ENCODE peak calls at places on chromosomes 7 and 10, in nine cellular contexts. One of them, this sample, is unnamed. For H3K4me1, the result is how much of the 10 kb centered on the place peaks cover.

GRCh38 chr7:139362302-139362701 is 2.6 kb downstream of the LUC7L2 start:
- DNase-seq in sigmoid colon: no peak
- DNase-seq in RWPE2: no peak
- DNase-seq in transverse colon: no peak
- DNase-seq in neuronal stem cell: no peak
- DNase-seq in breast epithelium: no peak
- DNase-seq in endodermal cell: no peak
- DNase-seq in adipocyte: peak
- DNase-seq in adrenal gland: no peak
- DNase-seq in this sample: no peak

GRCh38 chr10:97210576-97210975 is 24.8 kb upstream of the SLIT1 start:
- DNase-seq in neuronal stem cell: peak
- DNase-seq in sigmoid colon: peak
- DNase-seq in adrenal gland: peak
- DNase-seq in endodermal cell: peak
- DNase-seq in breast epithelium: peak
- DNase-seq in adipocyte: peak
- DNase-seq in RWPE2: no peak
- DNase-seq in transverse colon: peak
- DNase-seq in this sample: peak

GRCh38 chr10:33071857-33072256 is 113.8 kb upstream of the ITGB1 start:
- DNase-seq in breast epithelium: no peak
- DNase-seq in endodermal cell: no peak
- DNase-seq in RWPE2: no peak
- DNase-seq in adrenal gland: no peak
- DNase-seq in neuronal stem cell: no peak
- DNase-seq in sigmoid colon: no peak
- DNase-seq in transverse colon: no peak
- DNase-seq in adipocyte: no peak
- DNase-seq in this sample: no peak

GRCh38 chr10:11687357-11687771 is 54.8 kb upstream of the ECHDC3 start:
- DNase-seq in RWPE2: no peak
- DNase-seq in adrenal gland: peak
- DNase-seq in transverse colon: no peak
- DNase-seq in breast epithelium: no peak
- DNase-seq in sigmoid colon: no peak
- DNase-seq in endodermal cell: no peak
- DNase-seq in neuronal stem cell: no peak
- DNase-seq in adipocyte: no peak
- DNase-seq in this sample: no peak

GRCh38 chr7:108063520-108063933 is 60.6 kb upstream of the LAMB1 start:
- DNase-seq in neuronal stem cell: no peak
- DNase-seq in RWPE2: no peak
- DNase-seq in adrenal gland: no peak
- DNase-seq in adipocyte: no peak
- DNase-seq in endodermal cell: no peak
- DNase-seq in breast epithelium: no peak
- DNase-seq in sigmoid colon: no peak
- DNase-seq in transverse colon: no peak
- DNase-seq in this sample: no peak

GRCh38 chr7:155306677-155307470 is 9.2 kb downstream of the INSIG1 start:
- DNase-seq in breast epithelium: no peak
- DNase-seq in sigmoid colon: no peak
- DNase-seq in adrenal gland: no peak
- DNase-seq in adipocyte: no peak
- DNase-seq in RWPE2: no peak
- DNase-seq in endodermal cell: no peak
- DNase-seq in transverse colon: no peak
- DNase-seq in neuronal stem cell: no peak
- DNase-seq in this sample: no peak

GRCh38 chr7:7498881-7499280 is 36.8 kb downstream of the COL28A1 start:
- DNase-seq in transverse colon: no peak
- DNase-seq in breast epithelium: no peak
- DNase-seq in endodermal cell: no peak
- DNase-seq in adipocyte: no peak
- DNase-seq in RWPE2: no peak
- DNase-seq in adrenal gland: no peak
- DNase-seq in sigmoid colon: no peak
- DNase-seq in neuronal stem cell: no peak
- DNase-seq in this sample: no peak

GRCh38 chr7:103958284-103958818 is 31.1 kb downstream of the RELN start:
- DNase-seq in neuronal stem cell: no peak
- DNase-seq in endodermal cell: no peak
- DNase-seq in RWPE2: no peak
- DNase-seq in breast epithelium: no peak
- DNase-seq in adipocyte: no peak
- DNase-seq in transverse colon: no peak
- DNase-seq in adrenal gland: no peak
- DNase-seq in sigmoid colon: no peak
- DNase-seq in this sample: no peak

GRCh38 chr7:12881712-12882111 is 194.3 kb downstream of the ARL4A start:
- DNase-seq in RWPE2: no peak
- DNase-seq in neuronal stem cell: no peak
- DNase-seq in adrenal gland: no peak
- DNase-seq in sigmoid colon: no peak
- DNase-seq in breast epithelium: no peak
- DNase-seq in adipocyte: no peak
- DNase-seq in endodermal cell: no peak
- DNase-seq in transverse colon: no peak
- DNase-seq in this sample: no peak

GRCh38 chr10:15405319-15405718 is 34.2 kb upstream of the FAM171A1 start:
- DNase-seq in breast epithelium: no peak
- DNase-seq in adipocyte: no peak
- DNase-seq in neuronal stem cell: no peak
- DNase-seq in transverse colon: no peak
- DNase-seq in RWPE2: no peak
- DNase-seq in adrenal gland: no peak
- DNase-seq in endodermal cell: no peak
- DNase-seq in sigmoid colon: no peak
- DNase-seq in this sample: no peak

GRCh38 chr7:138981332-138982203 is at the start of gene KIAA1549:
- DNase-seq in adipocyte: peak
- DNase-seq in transverse colon: peak
- DNase-seq in RWPE2: no peak
- DNase-seq in sigmoid colon: peak
- DNase-seq in endodermal cell: peak
- DNase-seq in neuronal stem cell: peak
- DNase-seq in adrenal gland: peak
- DNase-seq in breast epithelium: peak
- DNase-seq in this sample: peak

GRCh38 chr10:61992683-61993629 is 91.5 kb downstream of the ARID5B start:
- DNase-seq in transverse colon: peak
- DNase-seq in endodermal cell: no peak
- DNase-seq in RWPE2: no peak
- DNase-seq in adipocyte: peak
- DNase-seq in adrenal gland: peak
- DNase-seq in sigmoid colon: peak
- DNase-seq in breast epithelium: no peak
- DNase-seq in neuronal stem cell: no peak
- DNase-seq in this sample: peak

GRCh38 chr10:101562231-101562630 is 25.8 kb downstream of the POLL start:
- DNase-seq in transverse colon: no peak
- DNase-seq in sigmoid colon: peak
- DNase-seq in RWPE2: peak
- DNase-seq in breast epithelium: peak
- DNase-seq in adipocyte: no peak
- DNase-seq in adrenal gland: no peak
- DNase-seq in endodermal cell: peak
- DNase-seq in neuronal stem cell: no peak
- DNase-seq in this sample: no peak

GRCh38 chr10:3031490-3031889 is 35.9 kb upstream of the PFKP start:
- DNase-seq in sigmoid colon: no peak
- DNase-seq in neuronal stem cell: no peak
- DNase-seq in adipocyte: no peak
- DNase-seq in breast epithelium: no peak
- DNase-seq in transverse colon: no peak
- DNase-seq in RWPE2: no peak
- DNase-seq in adrenal gland: no peak
- DNase-seq in endodermal cell: no peak
- DNase-seq in this sample: no peak

GRCh38 chr10:110410329-110411046 is 87.2 kb upstream of the DUSP5 start:
- DNase-seq in transverse colon: peak
- DNase-seq in breast epithelium: peak
- DNase-seq in RWPE2: peak
- DNase-seq in endodermal cell: no peak
- DNase-seq in neuronal stem cell: no peak
- DNase-seq in adrenal gland: peak
- DNase-seq in sigmoid colon: no peak
- DNase-seq in adipocyte: peak
- DNase-seq in this sample: no peak

GRCh38 chr10:59625842-59626522 is 83.7 kb downstream of the SLC16A9 start:
- DNase-seq in breast epithelium: no peak
- DNase-seq in RWPE2: no peak
- DNase-seq in adipocyte: peak
- DNase-seq in endodermal cell: peak
- DNase-seq in neuronal stem cell: peak
- DNase-seq in sigmoid colon: peak
- DNase-seq in adrenal gland: peak
- DNase-seq in transverse colon: peak
- DNase-seq in this sample: peak

GRCh38 chr7:151825711-151826110 is 51.2 kb downstream of the PRKAG2 start:
- DNase-seq in sigmoid colon: no peak
- DNase-seq in breast epithelium: no peak
- DNase-seq in transverse colon: no peak
- DNase-seq in adipocyte: no peak
- DNase-seq in endodermal cell: no peak
- DNase-seq in neuronal stem cell: no peak
- DNase-seq in adrenal gland: no peak
- DNase-seq in RWPE2: no peak
- DNase-seq in this sample: no peak

GRCh38 chr7:48748081-48748833 is 176.1 kb upstream of the CDC14C start:
- DNase-seq in neuronal stem cell: no peak
- DNase-seq in transverse colon: no peak
- DNase-seq in adrenal gland: no peak
- DNase-seq in endodermal cell: no peak
- DNase-seq in adipocyte: no peak
- DNase-seq in breast epithelium: no peak
- DNase-seq in RWPE2: no peak
- DNase-seq in sigmoid colon: no peak
- DNase-seq in this sample: no peak
- H3K4me3 ChIP-seq in neuronal stem cell: no peak
- H3K4me3 ChIP-seq in transverse colon: no peak
- H3K4me3 ChIP-seq in adrenal gland: no peak
- H3K4me3 ChIP-seq in endodermal cell: no peak
- H3K4me3 ChIP-seq in adipocyte: no peak
- H3K4me3 ChIP-seq in breast epithelium: no peak
- H3K4me3 ChIP-seq in RWPE2: no peak
- H3K4me3 ChIP-seq in sigmoid colon: no peak
- H3K4me3 ChIP-seq in this sample: no peak

GRCh38 chr7:157850481-157851444 is 514.0 kb downstream of the DNAJB6 start:
- DNase-seq in adipocyte: no peak
- DNase-seq in sigmoid colon: no peak
- DNase-seq in breast epithelium: no peak
- DNase-seq in transverse colon: no peak
- DNase-seq in endodermal cell: no peak
- DNase-seq in adrenal gland: no peak
- DNase-seq in RWPE2: no peak
- DNase-seq in neuronal stem cell: no peak
- DNase-seq in this sample: no peak
- H3K4me1 ChIP-seq in adipocyte: under half
- H3K4me1 ChIP-seq in sigmoid colon: under half
- H3K4me1 ChIP-seq in breast epithelium: under half
- H3K4me1 ChIP-seq in transverse colon: under half
- H3K4me1 ChIP-seq in endodermal cell: under half
- H3K4me1 ChIP-seq in adrenal gland: under half
- H3K4me1 ChIP-seq in RWPE2: under half
- H3K4me1 ChIP-seq in neuronal stem cell: under half
- H3K4me1 ChIP-seq in this sample: under half

GRCh38 chr10:60654813-60655464 is 123.3 kb upstream of the CDK1 start:
- DNase-seq in adrenal gland: no peak
- DNase-seq in endodermal cell: no peak
- DNase-seq in transverse colon: no peak
- DNase-seq in neuronal stem cell: no peak
- DNase-seq in adipocyte: no peak
- DNase-seq in sigmoid colon: no peak
- DNase-seq in RWPE2: no peak
- DNase-seq in breast epithelium: no peak
- DNase-seq in this sample: no peak
- H3K4me3 ChIP-seq in adrenal gland: no peak
- H3K4me3 ChIP-seq in endodermal cell: no peak
- H3K4me3 ChIP-seq in transverse colon: no peak
- H3K4me3 ChIP-seq in neuronal stem cell: no peak
- H3K4me3 ChIP-seq in adipocyte: no peak
- H3K4me3 ChIP-seq in sigmoid colon: no peak
- H3K4me3 ChIP-seq in RWPE2: no peak
- H3K4me3 ChIP-seq in breast epithelium: no peak
- H3K4me3 ChIP-seq in this sample: no peak

DNA sequence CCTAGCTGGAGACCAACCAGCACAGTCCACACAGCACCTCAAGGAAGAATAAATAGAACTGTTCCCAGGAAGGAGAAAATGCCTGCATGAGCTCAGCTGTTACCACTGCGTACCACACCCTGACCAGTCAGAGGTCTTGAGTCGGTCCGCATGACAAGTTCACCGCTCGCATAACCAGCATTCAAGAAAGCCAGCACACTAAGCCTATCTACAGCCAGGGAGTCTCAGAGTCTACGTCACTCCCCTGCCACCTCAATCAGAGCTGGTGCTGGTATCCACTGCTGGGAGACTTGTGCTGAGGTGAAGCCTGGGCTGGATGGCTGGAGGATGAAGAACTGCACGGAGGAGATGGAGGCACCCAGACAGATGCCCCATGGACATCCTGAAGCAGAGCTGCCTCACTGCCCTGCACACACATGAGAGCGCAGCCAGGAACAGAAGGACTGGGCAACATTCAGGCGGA is 19.6 kb downstream of the AKR1C1 start:
- DNase-seq in neuronal stem cell: no peak
- DNase-seq in sigmoid colon: no peak
- DNase-seq in adrenal gland: no peak
- DNase-seq in transverse colon: no peak
- DNase-seq in breast epithelium: no peak
- DNase-seq in endodermal cell: no peak
- DNase-seq in RWPE2: no peak
- DNase-seq in adipocyte: no peak
- DNase-seq in this sample: no peak
- H3K4me1 ChIP-seq in neuronal stem cell: under half
- H3K4me1 ChIP-seq in sigmoid colon: under half
- H3K4me1 ChIP-seq in adrenal gland: under half
- H3K4me1 ChIP-seq in transverse colon: under half
- H3K4me1 ChIP-seq in breast epithelium: under half
- H3K4me1 ChIP-seq in endodermal cell: under half
- H3K4me1 ChIP-seq in RWPE2: under half
- H3K4me1 ChIP-seq in adipocyte: under half
- H3K4me1 ChIP-seq in this sample: under half

GRCh38 chr10:124534821-124535601 is 73.4 kb downstream of the LHPP start:
- DNase-seq in transverse colon: no peak
- DNase-seq in RWPE2: no peak
- DNase-seq in adipocyte: no peak
- DNase-seq in endodermal cell: no peak
- DNase-seq in adrenal gland: no peak
- DNase-seq in sigmoid colon: no peak
- DNase-seq in neuronal stem cell: no peak
- DNase-seq in breast epithelium: no peak
- DNase-seq in this sample: no peak
- H3K4me3 ChIP-seq in transverse colon: no peak
- H3K4me3 ChIP-seq in RWPE2: no peak
- H3K4me3 ChIP-seq in adipocyte: no peak
- H3K4me3 ChIP-seq in endodermal cell: no peak
- H3K4me3 ChIP-seq in adrenal gland: no peak
- H3K4me3 ChIP-seq in sigmoid colon: no peak
- H3K4me3 ChIP-seq in neuronal stem cell: no peak
- H3K4me3 ChIP-seq in breast epithelium: no peak
- H3K4me3 ChIP-seq in this sample: no peak

GRCh38 chr10:131875501-131875900 is 25.3 kb upstream of the PPP2R2D start:
- DNase-seq in endodermal cell: peak
- DNase-seq in transverse colon: no peak
- DNase-seq in breast epithelium: no peak
- DNase-seq in adipocyte: no peak
- DNase-seq in neuronal stem cell: no peak
- DNase-seq in RWPE2: no peak
- DNase-seq in adrenal gland: no peak
- DNase-seq in sigmoid colon: peak
- DNase-seq in this sample: no peak
- H3K4me1 ChIP-seq in endodermal cell: under half
- H3K4me1 ChIP-seq in transverse colon: under half
- H3K4me1 ChIP-seq in breast epithelium: under half
- H3K4me1 ChIP-seq in adipocyte: under half
- H3K4me1 ChIP-seq in neuronal stem cell: under half
- H3K4me1 ChIP-seq in RWPE2: under half
- H3K4me1 ChIP-seq in adrenal gland: under half
- H3K4me1 ChIP-seq in sigmoid colon: under half
- H3K4me1 ChIP-seq in this sample: under half